ENCODE peak calls at places on chromosomes 2 and 18, in eight cellular contexts. V is transverse colon; J is AG04450; C is Panc1; S is stomach; R is AG10803; M is CD8-positive, alpha-beta T cell; I is fibroblast of pulmonary artery. P is an unnamed sample.

GRCh38 chr2:38709515-38710194 is 41.5 kb downstream of the SRSF7 start:
- DNase-seq in M (peak), C (no peak), S (no peak), R (no peak), I (no peak), J (no peak), V (no peak), P (no peak)

GRCh38 chr18:13011719-13012118 is 20.6 kb downstream of the CEP192 start:
- DNase-seq in I (no peak), V (no peak), R (no peak), S (no peak), M (no peak), C (no peak), J (no peak), P (no peak)

GRCh38 chr2:186299610-186300009 is 186.4 kb upstream of the ZC3H15 start:
- DNase-seq in S (no peak), R (no peak), V (no peak), M (no peak), I (no peak), C (no peak), J (no peak), P (no peak)

GRCh38 chr2:237515621-237516275 is 28.7 kb downstream of the MLPH start:
- DNase-seq in S (no peak), J (no peak), R (no peak), V (no peak), I (no peak), C (no peak), M (no peak), P (no peak)

GRCh38 chr2:39631715-39632114 is 34.0 kb upstream of the TMEM178A start:
- DNase-seq in C (no peak), R (peak), M (no peak), S (no peak), J (peak), I (peak), V (no peak), P (peak)

GRCh38 chr18:58135170-58135569 is 91.1 kb downstream of the NEDD4L start:
- DNase-seq in C (no peak), R (peak), V (peak), S (no peak), M (no peak), I (peak), J (peak), P (peak)

GRCh38 chr18:48891721-48892120 is 59.0 kb downstream of the SMAD7 start:
- DNase-seq in S (no peak), R (no peak), M (no peak), J (no peak), V (no peak), C (no peak), I (no peak), P (no peak)

GRCh38 chr18:398866-399637 is 101.4 kb downstream of the COLEC12 start:
- DNase-seq in J (no peak), V (no peak), C (no peak), S (no peak), R (peak), I (no peak), M (no peak), P (no peak)

GRCh38 chr2:57443985-57444501 is 602.6 kb upstream of the VRK2 start:
- DNase-seq in S (no peak), C (no peak), M (no peak), V (no peak), R (peak), I (peak), J (no peak), P (peak)

DNA sequence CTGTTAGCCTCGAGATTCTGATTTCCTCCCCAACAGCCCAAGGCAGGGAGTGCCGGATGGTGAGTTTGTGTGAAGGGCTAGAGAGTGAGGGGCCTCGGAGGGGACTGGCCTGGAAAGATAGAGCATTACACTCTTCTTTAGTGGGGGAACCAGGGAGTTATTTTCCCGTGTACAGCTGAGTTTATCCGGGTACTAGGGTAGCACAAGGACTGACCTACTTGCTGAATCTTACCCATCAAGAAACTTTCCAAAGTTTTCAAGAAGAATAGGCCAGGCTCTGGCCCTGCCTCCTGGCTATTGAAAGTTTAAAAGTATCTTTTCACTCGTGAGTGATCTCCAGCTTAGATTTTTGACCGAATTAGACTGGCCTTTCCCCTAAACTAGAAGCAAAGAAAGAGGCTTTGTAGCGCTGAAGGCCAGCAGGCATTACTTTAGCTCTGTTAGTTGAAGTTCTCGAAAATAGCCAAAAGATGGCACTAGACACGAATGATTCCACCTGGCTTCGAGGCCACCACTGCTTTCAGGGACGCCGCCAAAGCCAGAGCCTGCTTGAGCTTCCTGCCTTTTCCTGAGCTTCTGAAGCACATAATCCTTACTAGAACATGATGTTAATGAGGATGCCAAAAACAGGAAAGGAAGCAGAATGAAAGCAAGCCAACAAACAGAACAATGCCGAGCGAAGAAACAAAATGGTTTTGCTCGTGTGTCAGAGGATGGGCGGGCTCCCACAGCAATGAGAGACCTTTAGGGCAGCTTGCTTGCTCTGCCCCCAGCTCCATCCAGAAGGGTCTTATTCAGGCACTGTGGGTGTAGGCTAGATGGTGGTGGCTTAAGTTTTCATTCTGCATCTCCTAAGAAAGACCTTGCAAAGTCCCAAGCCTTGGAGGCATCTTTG is 55.8 kb downstream of the TSN start:
- DNase-seq in J (peak), C (peak), I (peak), M (no peak), V (peak), S (peak), R (peak), P (peak)
- TF ChIP-seq CTCF in J (peak), C (peak), I (peak), M (peak), V (peak), S (peak), R (peak), P (peak)

GRCh38 chr2:73928995-73929394 is 2.3 kb downstream of the DGUOK start:
- DNase-seq in R (no peak), V (peak), M (no peak), J (no peak), I (no peak), S (no peak), C (no peak), P (no peak)
- H3K4me3 ChIP-seq in R (no peak), V (no peak), M (no peak), J (no peak), I (no peak), S (no peak), C (no peak), P (no peak)

DNA sequence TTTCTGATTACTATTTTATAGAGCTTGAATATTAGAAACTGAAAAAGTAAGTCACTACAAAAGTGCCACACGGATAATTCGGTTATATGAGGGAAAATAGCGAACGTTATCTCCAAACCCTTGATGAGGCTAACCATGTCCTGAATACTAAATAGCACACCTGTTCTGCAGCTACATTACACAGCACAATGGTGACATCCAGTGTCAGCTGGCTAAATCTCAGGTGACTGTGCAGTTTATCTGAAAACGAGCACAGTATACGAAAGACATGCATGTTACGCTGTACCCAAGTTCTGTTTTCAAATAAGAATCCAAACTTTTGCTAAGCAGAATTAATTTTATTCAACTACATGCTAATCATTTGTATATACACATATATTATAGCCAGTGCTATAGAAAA is 9.0 kb downstream of the CCDC68 start:
- DNase-seq in C (no peak), V (no peak), I (no peak), R (no peak), J (no peak), M (no peak), S (peak), P (no peak)
- TF ChIP-seq CTCF in C (peak), V (no peak), I (no peak), R (no peak), J (no peak), M (no peak), S (no peak), P (no peak)

DNA sequence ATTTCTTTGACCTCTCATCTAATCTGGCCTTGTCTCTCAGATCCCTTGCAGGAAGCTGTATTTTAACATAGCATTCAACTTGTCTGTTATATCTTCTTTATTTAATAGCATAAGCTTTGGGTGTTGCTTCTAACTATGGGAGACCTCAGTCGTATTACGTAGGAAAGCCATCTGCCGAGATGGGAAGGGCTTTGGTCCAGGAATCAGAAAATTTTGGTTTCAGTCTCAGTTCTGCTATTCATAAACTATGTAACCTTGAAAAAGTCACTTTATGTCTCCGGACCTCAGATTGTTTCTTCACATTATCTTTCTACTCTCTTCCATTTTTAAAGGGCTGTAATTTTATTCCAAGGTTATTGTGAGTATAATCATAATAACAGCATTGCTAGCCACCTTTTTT is 297.7 kb downstream of the SATB2 start:
- DNase-seq in C (no peak), I (no peak), S (no peak), V (no peak), R (peak), J (no peak), M (no peak), P (no peak)
- H3K4me3 ChIP-seq in C (no peak), I (no peak), S (no peak), V (no peak), R (no peak), J (no peak), M (no peak), P (no peak)

GRCh38 chr2:173286153-173286809 is 68.4 kb upstream of the CDCA7 start:
- DNase-seq in I (no peak), V (no peak), R (no peak), C (no peak), S (no peak), J (no peak), M (no peak), P (no peak)
- TF ChIP-seq CTCF in I (no peak), V (no peak), R (no peak), C (peak), S (no peak), J (no peak), M (no peak), P (no peak)

DNA sequence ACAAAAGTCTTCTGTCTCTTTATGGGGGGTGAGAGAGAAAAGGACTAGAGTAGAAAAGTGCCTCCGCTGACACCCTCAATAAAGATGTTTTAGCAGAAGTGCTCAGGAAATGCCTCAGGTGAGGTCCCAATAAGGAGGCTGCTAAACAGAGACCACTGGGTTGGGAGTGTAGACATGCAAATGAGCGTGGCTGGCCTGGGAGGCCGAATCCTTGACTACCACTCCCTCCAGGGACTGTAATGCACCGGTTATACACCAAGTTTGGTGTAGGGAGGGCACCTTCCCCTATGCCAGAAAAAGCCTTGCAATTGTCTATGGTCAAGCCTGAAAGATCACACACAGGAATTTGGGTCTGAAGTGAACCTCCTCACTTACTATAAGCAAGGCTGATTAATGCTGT is 1.8 kb downstream of the TMX3 start:
- DNase-seq in M (no peak), V (no peak), R (no peak), I (no peak), S (no peak), C (no peak), J (no peak), P (no peak)
- H3K4me3 ChIP-seq in M (no peak), V (no peak), R (no peak), I (no peak), S (no peak), C (no peak), J (peak), P (no peak)

GRCh38 chr18:24170389-24170788 is 31.5 kb downstream of the CABYR start:
- DNase-seq in V (no peak), C (no peak), I (no peak), R (no peak), J (no peak), M (no peak), S (no peak), P (no peak)
- TF ChIP-seq CTCF in V (no peak), C (no peak), I (no peak), R (no peak), J (no peak), M (no peak), S (no peak), P (no peak)

GRCh38 chr2:169027240-169027639 is 3.9 kb downstream of the ABCB11 start:
- DNase-seq in J (no peak), S (no peak), I (no peak), V (no peak), M (no peak), C (no peak), R (no peak), P (no peak)
- H3K4me3 ChIP-seq in J (no peak), S (no peak), I (no peak), V (no peak), M (no peak), C (no peak), R (no peak), P (no peak)

DNA sequence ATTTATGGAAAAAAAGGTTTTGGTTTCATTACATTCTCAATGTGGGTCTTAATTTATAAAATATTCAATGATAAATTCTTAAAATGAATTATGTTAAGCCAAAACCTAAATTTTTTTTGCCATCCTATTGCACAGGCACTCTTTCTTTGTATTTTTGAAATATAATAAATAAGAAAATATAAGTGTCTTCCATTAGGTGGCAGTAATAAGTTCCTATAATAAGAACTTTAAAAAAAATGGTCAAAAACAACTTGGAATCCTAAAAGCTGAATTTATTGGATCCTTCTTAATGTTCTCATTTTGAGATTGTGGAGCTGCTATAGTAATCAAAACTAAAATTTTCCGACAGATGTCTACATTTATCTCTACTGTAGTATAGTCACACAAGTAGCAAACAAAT is 5.7 kb downstream of the CALCRL start:
- DNase-seq in J (no peak), M (no peak), S (no peak), R (no peak), I (no peak), C (no peak), V (no peak), P (no peak)
- TF ChIP-seq CTCF in J (peak), M (no peak), S (no peak), R (peak), I (peak), C (peak), V (no peak), P (no peak)